ENCODE peak calls at places on chromosome 6, in eight cellular contexts. N is PC-3, H is fibroblast of mammary gland, F is mucosa of descending colon, M is ascending aorta, G is ovary, O is AG09309, B is gastrocnemius medialis. A is an unnamed sample.

GRCh38 chr6:41502607-41503434 is 43.4 kb upstream of the FOXP4 start:
- DNase-seq in N (no peak), H (no peak), F (no peak), M (no peak), G (peak), O (no peak), B (no peak), A (no peak)

GRCh38 chr6:159953091-159953581 is 15.7 kb upstream of the IGF2R start:
- DNase-seq in N (no peak), H (peak), F (peak), M (no peak), G (no peak), O (peak), B (no peak), A (peak)

GRCh38 chr6:10522929-10523573 is 1.9 kb downstream of the GCNT2 start:
- DNase-seq in N (no peak), H (no peak), F (no peak), M (peak), G (no peak), O (no peak), B (no peak), A (no peak)

GRCh38 chr6:70709826-70710225 is 42.1 kb downstream of the SMAP1 start:
- DNase-seq in N (peak), H (peak), F (no peak), M (no peak), G (no peak), O (peak), B (no peak), A (peak)

GRCh38 chr6:131831392-131831791 is 23.6 kb downstream of the ENPP1 start:
- DNase-seq in N (peak), H (peak), F (no peak), M (no peak), G (no peak), O (peak), B (no peak), A (no peak)

GRCh38 chr6:151716446-151717047 is 90.9 kb upstream of the ESR1 start:
- DNase-seq in N (peak), H (no peak), F (peak), M (no peak), G (no peak), O (no peak), B (no peak), A (no peak)

GRCh38 chr6:108839068-108839467 is 9.2 kb upstream of the ARMC2 start:
- DNase-seq in N (no peak), H (no peak), F (no peak), M (no peak), G (no peak), O (no peak), B (no peak), A (no peak)

GRCh38 chr6:84853901-84854300 is 89.5 kb upstream of the TBX18 start:
- DNase-seq in N (no peak), H (peak), F (no peak), M (no peak), G (no peak), O (no peak), B (no peak), A (no peak)

GRCh38 chr6:25504661-25505060 is 147.4 kb upstream of the SCGN start:
- DNase-seq in N (peak), H (peak), F (no peak), M (no peak), G (no peak), O (no peak), B (no peak), A (no peak)

GRCh38 chr6:2731281-2731909 is 19.3 kb downstream of the MYLK4 start:
- DNase-seq in N (peak), H (no peak), F (no peak), M (no peak), G (no peak), O (no peak), B (no peak), A (no peak)

GRCh38 chr6:139239137-139239536 is 52.7 kb downstream of the TXLNB start:
- DNase-seq in N (no peak), H (no peak), F (no peak), M (no peak), G (peak), O (no peak), B (no peak), A (no peak)

GRCh38 chr6:43278524-43279078 is 19.5 kb upstream of the SLC22A7 start:
- DNase-seq in N (peak), H (peak), F (peak), M (no peak), G (no peak), O (peak), B (no peak), A (no peak)

GRCh38 chr6:101290346-101290745 is 103.2 kb upstream of the GRIK2 start:
- DNase-seq in N (no peak), H (peak), F (no peak), M (no peak), G (no peak), O (no peak), B (no peak), A (no peak)

GRCh38 chr6:29502597-29502996 is 14.8 kb upstream of the MAS1L start:
- DNase-seq in N (no peak), H (peak), F (no peak), M (no peak), G (no peak), O (no peak), B (no peak), A (no peak)

GRCh38 chr6:137699036-137699683 is 167.9 kb upstream of the TNFAIP3 start:
- DNase-seq in N (peak), H (peak), F (no peak), M (no peak), G (no peak), O (no peak), B (peak), A (no peak)

GRCh38 chr6:111551521-111552231 is 54.0 kb downstream of the TRAF3IP2 start:
- DNase-seq in N (peak), H (no peak), F (peak), M (no peak), G (no peak), O (no peak), B (no peak), A (no peak)

GRCh38 chr6:32070814-32071466 is 32.7 kb downstream of the CYP21A2 start:
- DNase-seq in N (no peak), H (no peak), F (peak), M (no peak), G (no peak), O (no peak), B (peak), A (no peak)

GRCh38 chr6:148835920-148836441 is 89.2 kb downstream of the UST start:
- DNase-seq in N (peak), H (peak), F (no peak), M (no peak), G (no peak), O (peak), B (no peak), A (peak)

GRCh38 chr6:44038543-44039065 is 88.6 kb downstream of the MRPL14 start:
- DNase-seq in N (no peak), H (no peak), F (no peak), M (no peak), G (no peak), O (no peak), B (no peak), A (no peak)

GRCh38 chr6:85390105-85390728 is 59.7 kb upstream of the NT5E start:
- DNase-seq in N (no peak), H (peak), F (peak), M (no peak), G (no peak), O (no peak), B (no peak), A (no peak)

GRCh38 chr6:104682722-104683643 is 176.7 kb downstream of the HACE1 start:
- DNase-seq in N (peak), H (peak), F (peak), M (no peak), G (no peak), O (no peak), B (no peak), A (no peak)

GRCh38 chr6:166775180-166775922 is 148.3 kb upstream of the RPS6KA2 start:
- DNase-seq in N (peak), H (peak), F (peak), M (no peak), G (peak), O (peak), B (no peak), A (peak)

GRCh38 chr6:90284745-90285481 is 11.7 kb downstream of the BACH2 start:
- DNase-seq in N (peak), H (peak), F (peak), M (no peak), G (no peak), O (no peak), B (peak), A (no peak)

DNA sequence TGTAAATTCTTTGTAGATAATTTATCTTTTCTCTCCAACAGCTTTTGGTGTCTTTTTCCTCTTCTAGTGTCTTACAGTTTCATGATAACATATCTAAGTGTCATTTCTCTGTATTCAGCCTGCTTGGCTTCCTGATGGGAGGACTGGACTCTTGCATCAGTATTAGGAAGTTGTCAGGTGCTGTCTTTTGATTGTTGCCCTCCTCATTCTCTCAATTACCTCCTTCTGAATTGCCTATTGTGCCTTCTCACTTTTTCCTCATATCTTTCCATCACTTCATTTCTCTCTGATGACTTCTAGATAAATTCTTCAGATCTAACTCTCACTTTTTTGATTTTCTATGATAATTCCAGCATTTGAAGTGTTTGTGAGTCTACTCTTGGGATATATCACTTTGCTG is 154.4 kb upstream of the MLIP start:
- DNase-seq in N (no peak), H (no peak), F (no peak), M (no peak), G (no peak), O (no peak), B (no peak), A (no peak)
- H3K4me3 ChIP-seq in N (no peak), H (no peak), F (no peak), M (no peak), G (no peak), O (no peak), B (no peak), A (no peak)

GRCh38 chr6:16097382-16098171 is 31.3 kb upstream of the MYLIP start:
- DNase-seq in N (no peak), H (no peak), F (no peak), M (no peak), G (no peak), O (no peak), B (no peak), A (no peak)
- H3K4me3 ChIP-seq in N (no peak), H (no peak), F (no peak), M (no peak), G (no peak), O (no peak), B (no peak), A (no peak)

GRCh38 chr6:39226606-39227300 is 2.5 kb downstream of the KCNK5 start:
- DNase-seq in N (no peak), H (no peak), F (peak), M (no peak), G (peak), O (no peak), B (no peak), A (no peak)

GRCh38 chr6:39228992-39229767 is at the start of gene KCNK5:
- DNase-seq in N (peak), H (peak), F (peak), M (no peak), G (peak), O (no peak), B (peak), A (no peak)

GRCh38 chr6:39228111-39228971 is 934 bp downstream of the KCNK5 start:
- DNase-seq in N (no peak), H (no peak), F (peak), M (no peak), G (peak), O (no peak), B (no peak), A (no peak)

GRCh38 chr6:39225946-39226437 is 3.3 kb downstream of the KCNK5 start:
- DNase-seq in N (no peak), H (no peak), F (peak), M (no peak), G (no peak), O (no peak), B (no peak), A (no peak)

DNA sequence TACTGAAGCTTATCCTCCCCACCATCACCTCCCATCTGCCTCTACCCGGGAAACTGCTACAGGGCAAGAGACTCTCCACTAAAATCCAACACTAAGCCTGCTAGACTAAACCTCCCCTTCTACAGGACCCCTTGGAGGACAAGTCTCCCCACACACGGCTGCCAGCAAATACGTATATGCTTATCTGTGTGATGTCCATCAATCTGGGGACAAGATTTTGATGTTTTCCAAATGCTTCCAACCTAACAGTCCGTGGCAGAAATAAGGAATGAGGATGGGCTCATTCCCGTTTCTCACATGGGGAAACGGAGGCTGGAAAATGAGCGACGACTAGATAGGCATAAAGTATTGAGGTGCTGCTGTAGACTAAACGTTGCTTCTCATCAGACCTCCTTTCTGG is 1.8 kb downstream of the KCNK5 start:
- DNase-seq in N (no peak), H (no peak), F (no peak), M (no peak), G (no peak), O (no peak), B (no peak), A (no peak)
- H3K4me3 ChIP-seq in N (no peak), H (no peak), F (no peak), M (no peak), G (peak), O (no peak), B (no peak), A (no peak)

GRCh38 chr6:141988954-141989705 is 143.6 kb upstream of the GJE1 start:
- DNase-seq in N (peak), H (peak), F (peak), M (no peak), G (no peak), O (peak), B (no peak), A (no peak)
- H3K4me3 ChIP-seq in N (no peak), H (no peak), F (no peak), M (no peak), G (no peak), O (no peak), B (no peak), A (no peak)

DNA sequence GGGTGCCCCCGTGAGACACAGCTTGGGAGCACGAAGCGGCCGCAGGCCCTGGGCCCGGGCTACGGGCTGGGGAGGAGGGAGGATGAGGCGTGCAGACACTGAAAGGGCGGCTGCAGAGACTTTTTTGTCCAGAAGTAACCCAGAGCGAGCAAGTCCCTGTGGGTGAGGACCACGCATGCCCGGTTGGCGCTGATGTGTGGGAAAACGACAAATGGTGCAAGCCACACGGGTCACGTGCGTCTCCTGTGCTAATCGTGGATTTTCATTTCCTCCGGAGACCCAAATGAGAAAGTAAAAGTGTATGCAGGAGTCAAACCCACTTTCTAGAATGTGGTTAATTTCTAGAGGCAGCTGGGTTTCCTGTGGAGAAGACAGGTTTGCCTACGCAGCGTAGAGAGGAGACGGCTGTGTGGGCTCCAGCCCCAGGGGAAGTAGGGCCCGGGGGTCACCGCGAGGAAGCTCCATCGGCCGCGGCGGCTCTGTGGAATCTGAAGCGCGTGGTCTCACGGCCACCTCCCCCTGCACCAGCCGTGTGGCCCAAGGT is 19.0 kb downstream of the DLL1 start:
- DNase-seq in N (no peak), H (no peak), F (peak), M (no peak), G (no peak), O (no peak), B (no peak), A (no peak)
- H3K4me3 ChIP-seq in N (no peak), H (no peak), F (no peak), M (no peak), G (no peak), O (no peak), B (peak), A (no peak)

GRCh38 chr6:6801635-6802218 is 213.2 kb downstream of the LY86 start:
- DNase-seq in N (no peak), H (no peak), F (no peak), M (no peak), G (no peak), O (no peak), B (no peak), A (no peak)

GRCh38 chr6:6795396-6795795 is 206.9 kb downstream of the LY86 start:
- DNase-seq in N (no peak), H (peak), F (no peak), M (no peak), G (no peak), O (no peak), B (no peak), A (no peak)

GRCh38 chr6:6796818-6797217 is 208.3 kb downstream of the LY86 start:
- DNase-seq in N (no peak), H (no peak), F (no peak), M (no peak), G (no peak), O (no peak), B (no peak), A (no peak)

GRCh38 chr6:6801002-6801329 is 212.4 kb downstream of the LY86 start:
- DNase-seq in N (no peak), H (no peak), F (no peak), M (no peak), G (no peak), O (no peak), B (no peak), A (no peak)

DNA sequence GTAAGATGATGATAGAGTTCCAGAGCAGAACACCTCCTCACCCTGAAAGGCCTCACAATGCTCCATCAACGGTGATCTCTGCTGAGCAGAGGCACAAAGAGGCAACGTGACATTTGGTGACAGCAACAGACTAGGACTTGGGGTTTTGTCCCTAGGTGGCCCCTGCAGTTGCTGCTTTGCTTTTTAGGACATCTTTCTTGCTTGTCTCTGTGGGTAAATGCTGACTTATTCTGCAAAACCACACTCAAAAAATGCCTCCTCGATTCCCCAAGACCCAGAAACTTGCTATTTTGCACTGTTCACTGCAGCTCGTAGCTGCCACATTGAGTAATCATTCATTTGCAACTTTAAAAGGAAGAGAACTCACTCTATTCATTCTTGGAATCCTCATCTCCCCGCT is 209.9 kb downstream of the LY86 start:
- DNase-seq in N (no peak), H (no peak), F (no peak), M (no peak), G (no peak), O (no peak), B (no peak), A (no peak)
- H3K4me3 ChIP-seq in N (no peak), H (no peak), F (no peak), M (no peak), G (no peak), O (no peak), B (no peak), A (no peak)

GRCh38 chr6:69064226-69064625 is 429.1 kb downstream of the ADGRB3 start:
- DNase-seq in N (no peak), H (no peak), F (no peak), M (no peak), G (no peak), O (no peak), B (no peak), A (no peak)
- H3K4me3 ChIP-seq in N (no peak), H (no peak), F (no peak), M (no peak), G (no peak), O (no peak), B (no peak), A (no peak)

GRCh38 chr6:1025821-1026220 is 286.1 kb upstream of the FOXQ1 start:
- DNase-seq in N (no peak), H (no peak), F (no peak), M (no peak), G (no peak), O (no peak), B (no peak), A (no peak)
- H3K4me3 ChIP-seq in N (no peak), H (no peak), F (no peak), M (no peak), G (no peak), O (no peak), B (no peak), A (no peak)

GRCh38 chr6:52403086-52403485 is 17.1 kb upstream of the EFHC1 start:
- DNase-seq in N (no peak), H (no peak), F (no peak), M (no peak), G (no peak), O (no peak), B (no peak), A (no peak)
- H3K4me3 ChIP-seq in N (no peak), H (no peak), F (no peak), M (no peak), G (no peak), O (no peak), B (no peak), A (no peak)

GRCh38 chr6:36116480-36116879 is 13.8 kb upstream of the MAPK13 start:
- DNase-seq in N (no peak), H (no peak), F (no peak), M (no peak), G (no peak), O (no peak), B (no peak), A (no peak)

GRCh38 chr6:36116943-36117342 is 13.4 kb upstream of the MAPK13 start:
- DNase-seq in N (no peak), H (no peak), F (no peak), M (no peak), G (no peak), O (no peak), B (no peak), A (no peak)

GRCh38 chr6:36114798-36115408 is 15.4 kb upstream of the MAPK13 start:
- DNase-seq in N (no peak), H (no peak), F (no peak), M (no peak), G (no peak), O (no peak), B (no peak), A (no peak)

GRCh38 chr6:36116066-36116465 is 14.2 kb upstream of the MAPK13 start:
- DNase-seq in N (no peak), H (no peak), F (no peak), M (no peak), G (no peak), O (no peak), B (no peak), A (no peak)

DNA sequence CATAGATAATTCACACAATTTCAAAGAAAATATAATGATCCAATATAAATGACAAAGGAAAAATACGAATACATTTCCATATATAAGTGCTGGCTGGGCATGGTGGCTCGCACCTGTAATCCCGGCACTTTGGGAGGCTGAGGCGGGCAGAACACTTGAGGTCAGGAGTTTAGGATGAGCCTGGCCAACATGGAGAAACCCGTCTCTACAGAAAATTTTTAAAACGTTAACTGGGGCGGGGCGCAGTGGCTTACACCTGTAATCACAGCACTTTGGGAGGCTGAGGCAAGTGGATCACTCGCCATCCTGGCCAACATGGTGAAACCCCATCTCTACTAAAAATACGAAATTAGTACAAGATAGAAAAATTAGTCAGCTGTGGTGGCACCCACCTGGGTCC is 14.9 kb upstream of the MAPK13 start:
- DNase-seq in N (no peak), H (no peak), F (no peak), M (no peak), G (no peak), O (no peak), B (no peak), A (no peak)
- H3K4me3 ChIP-seq in N (no peak), H (no peak), F (no peak), M (no peak), G (no peak), O (no peak), B (no peak), A (no peak)

A was measured in AG04449.